ENCODE peak calls at places on chromosomes 2 and 18, in five cellular contexts. One of them, this sample, is unnamed.
A peak's percentile ranks its signal among the peaks of the same experiment; 100 is the strongest.

GRCh38 chr18:57466745-57467144 is 31.6 kb downstream of the ONECUT2 start:
- DNase-seq in fibroblast of the aortic adventitia: no peak
- DNase-seq in vagina: no peak
- DNase-seq in body of pancreas: no peak
- DNase-seq in CD8-positive, alpha-beta T cell: no peak
- DNase-seq in this sample: no peak

GRCh38 chr2:221075203-221075602 is 496.9 kb downstream of the EPHA4 start:
- DNase-seq in vagina: no peak
- DNase-seq in body of pancreas: no peak
- DNase-seq in fibroblast of the aortic adventitia: peak; percentile 38
- DNase-seq in CD8-positive, alpha-beta T cell: no peak
- DNase-seq in this sample: no peak

GRCh38 chr18:62596145-62597005 is 73.5 kb downstream of the ZCCHC2 start:
- DNase-seq in fibroblast of the aortic adventitia: no peak
- DNase-seq in CD8-positive, alpha-beta T cell: no peak
- DNase-seq in vagina: no peak
- DNase-seq in body of pancreas: no peak
- DNase-seq in this sample: no peak

GRCh38 chr2:229431331-229431954 is 160.4 kb upstream of the PID1 start:
- DNase-seq in CD8-positive, alpha-beta T cell: no peak
- DNase-seq in fibroblast of the aortic adventitia: peak; percentile 86
- DNase-seq in vagina: no peak
- DNase-seq in body of pancreas: no peak
- DNase-seq in this sample: no peak

GRCh38 chr2:23199115-23199918 is 185.7 kb upstream of the KLHL29 start:
- DNase-seq in fibroblast of the aortic adventitia: peak; percentile 36
- DNase-seq in vagina: peak; percentile 32
- DNase-seq in body of pancreas: no peak
- DNase-seq in CD8-positive, alpha-beta T cell: no peak
- DNase-seq in this sample: no peak

GRCh38 chr2:64063924-64064331 is 44.7 kb upstream of the VPS54 start:
- DNase-seq in body of pancreas: peak; percentile 71
- DNase-seq in fibroblast of the aortic adventitia: peak; percentile 91
- DNase-seq in CD8-positive, alpha-beta T cell: no peak
- DNase-seq in vagina: no peak
- DNase-seq in this sample: no peak

GRCh38 chr2:31558401-31559295 is 22.1 kb downstream of the SRD5A2 start:
- DNase-seq in vagina: no peak
- DNase-seq in CD8-positive, alpha-beta T cell: no peak
- DNase-seq in fibroblast of the aortic adventitia: peak; percentile 39
- DNase-seq in body of pancreas: no peak
- DNase-seq in this sample: no peak

GRCh38 chr2:74138952-74139323 is 8.8 kb downstream of the BOLA3 start:
- DNase-seq in fibroblast of the aortic adventitia: no peak
- DNase-seq in CD8-positive, alpha-beta T cell: no peak
- DNase-seq in body of pancreas: no peak
- DNase-seq in vagina: no peak
- DNase-seq in this sample: no peak

DNA sequence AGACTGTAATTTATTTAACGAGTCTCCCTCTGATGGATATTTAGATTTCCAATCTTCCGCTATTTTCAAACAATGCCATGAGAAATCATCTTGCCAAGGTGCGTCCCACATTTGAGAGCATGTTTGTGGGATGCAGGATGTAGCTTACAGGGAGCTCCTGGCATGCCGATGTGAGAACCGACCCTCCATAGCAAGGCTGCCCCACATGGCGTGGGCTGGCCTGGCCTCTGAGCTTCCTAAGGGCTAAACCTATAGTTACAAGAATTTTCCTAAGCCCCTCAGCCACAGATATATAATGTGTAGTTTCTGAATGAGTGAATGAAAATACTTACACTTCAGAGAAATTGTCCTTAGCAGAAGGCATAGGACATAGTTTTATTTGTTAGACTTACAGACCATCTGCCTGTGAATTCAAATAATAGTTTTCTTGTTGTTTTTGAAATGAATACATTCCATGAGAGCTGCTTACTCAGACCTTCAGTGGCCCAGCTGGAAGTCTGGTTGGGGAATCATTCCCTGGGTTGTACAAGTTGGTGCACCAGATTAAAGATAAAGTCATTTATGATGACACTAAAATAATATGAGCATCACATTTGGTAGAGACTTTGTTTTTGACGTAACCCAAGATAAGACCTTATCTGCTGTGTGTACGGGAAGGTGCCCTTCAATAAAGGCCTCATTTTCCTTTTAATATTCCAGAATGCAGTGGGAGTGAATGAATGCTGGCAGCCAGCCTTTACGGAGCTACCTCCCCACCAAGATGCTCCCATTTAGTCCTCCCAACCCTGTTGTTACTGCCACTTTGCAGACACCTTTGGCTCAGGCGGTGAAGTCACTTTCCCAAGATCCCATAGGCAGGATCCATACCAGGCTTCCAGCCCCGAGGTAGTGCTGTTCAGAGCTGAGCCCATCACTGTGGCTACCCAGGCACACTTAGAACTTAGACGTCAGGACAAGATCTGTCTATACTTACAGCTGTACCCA is 107.1 kb downstream of the GLI2 start:
- DNase-seq in vagina: no peak
- DNase-seq in fibroblast of the aortic adventitia: no peak
- DNase-seq in body of pancreas: no peak
- DNase-seq in CD8-positive, alpha-beta T cell: no peak
- DNase-seq in this sample: no peak
- H3K4me3 ChIP-seq in vagina: no peak overlapping the region
- H3K4me3 ChIP-seq in fibroblast of the aortic adventitia: no peak overlapping the region
- H3K4me3 ChIP-seq in body of pancreas: no peak overlapping the region
- H3K4me3 ChIP-seq in CD8-positive, alpha-beta T cell: no peak overlapping the region
- H3K4me3 ChIP-seq in this sample: no peak overlapping the region

DNA sequence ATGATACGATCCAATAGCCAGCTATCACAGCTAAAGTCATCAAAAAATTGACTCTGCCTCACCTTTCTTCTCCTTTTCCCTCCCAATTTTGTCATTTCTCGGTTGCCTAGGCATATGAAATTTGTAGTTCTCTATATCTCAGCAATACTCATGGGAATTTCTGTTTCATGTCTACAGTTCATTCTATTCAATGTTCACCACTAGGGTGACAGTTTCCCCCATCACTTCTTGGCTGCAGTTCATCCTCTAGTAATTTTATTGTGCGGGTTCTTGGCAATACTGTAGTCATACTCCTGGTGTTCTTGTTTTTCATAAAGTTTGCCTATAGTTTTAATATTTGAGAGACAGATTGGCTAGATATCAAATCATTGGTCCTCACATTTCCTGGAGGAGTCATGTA is 872.2 kb upstream of the ID2 start:
- DNase-seq in fibroblast of the aortic adventitia: no peak
- DNase-seq in vagina: no peak
- DNase-seq in CD8-positive, alpha-beta T cell: no peak
- DNase-seq in body of pancreas: no peak
- DNase-seq in this sample: no peak
- TF ChIP-seq CTCF in fibroblast of the aortic adventitia: no peak
- TF ChIP-seq CTCF in vagina: no peak
- TF ChIP-seq CTCF in CD8-positive, alpha-beta T cell: no peak
- TF ChIP-seq CTCF in body of pancreas: no peak
- TF ChIP-seq CTCF in this sample: no peak

GRCh38 chr2:241188386-241189092 is at the start of gene ANO7:
- DNase-seq in fibroblast of the aortic adventitia: no peak
- DNase-seq in vagina: no peak
- DNase-seq in CD8-positive, alpha-beta T cell: no peak
- DNase-seq in body of pancreas: no peak
- DNase-seq in this sample: peak; percentile 65
- H3K4me3 ChIP-seq in fibroblast of the aortic adventitia: no peak within 1 kb of the TSS
- H3K4me3 ChIP-seq in vagina: no peak within 1 kb of the TSS
- H3K4me3 ChIP-seq in CD8-positive, alpha-beta T cell: no peak within 1 kb of the TSS
- H3K4me3 ChIP-seq in body of pancreas: no peak within 1 kb of the TSS
- H3K4me3 ChIP-seq in this sample: no peak within 1 kb of the TSS

GRCh38 chr2:161306919-161307318 is 1.3 kb upstream of the PSMD14 start:
- DNase-seq in fibroblast of the aortic adventitia: no peak
- DNase-seq in body of pancreas: no peak
- DNase-seq in CD8-positive, alpha-beta T cell: no peak
- DNase-seq in vagina: no peak
- DNase-seq in this sample: no peak
- TF ChIP-seq CTCF in fibroblast of the aortic adventitia: no peak
- TF ChIP-seq CTCF in body of pancreas: no peak
- TF ChIP-seq CTCF in CD8-positive, alpha-beta T cell: no peak
- TF ChIP-seq CTCF in vagina: no peak
- TF ChIP-seq CTCF in this sample: no peak

GRCh38 chr2:1653956-1654695 is 90.2 kb downstream of the PXDN start:
- DNase-seq in vagina: peak; percentile 56
- DNase-seq in body of pancreas: no peak
- DNase-seq in fibroblast of the aortic adventitia: peak; percentile 89
- DNase-seq in CD8-positive, alpha-beta T cell: no peak
- DNase-seq in this sample: no peak
- H3K4me3 ChIP-seq in vagina: no peak overlapping the region
- H3K4me3 ChIP-seq in body of pancreas: no peak overlapping the region
- H3K4me3 ChIP-seq in fibroblast of the aortic adventitia: no peak overlapping the region
- H3K4me3 ChIP-seq in CD8-positive, alpha-beta T cell: no peak overlapping the region
- H3K4me3 ChIP-seq in this sample: no peak overlapping the region

This sample was measured in transverse colon.